ENCODE peak calls at places on chromosomes 12 and 14, in four cellular contexts. One of them, this sample, is unnamed.

GRCh38 chr12:105983622-105984325 is 155.0 kb downstream of the NUAK1 start:
- DNase-seq in HTR-8/SVneo: no peak
- DNase-seq in CD4-positive, CD25-positive, alpha-beta regulatory T cell: no peak
- DNase-seq in sigmoid colon: no peak
- DNase-seq in this sample: no peak

GRCh38 chr12:10618338-10618987 is 5.1 kb upstream of the MAGOHB start:
- DNase-seq in HTR-8/SVneo: peak
- DNase-seq in CD4-positive, CD25-positive, alpha-beta regulatory T cell: no peak
- DNase-seq in sigmoid colon: no peak
- DNase-seq in this sample: no peak

GRCh38 chr12:88172844-88173407 is 30.8 kb downstream of the TMTC3 start:
- DNase-seq in HTR-8/SVneo: no peak
- DNase-seq in CD4-positive, CD25-positive, alpha-beta regulatory T cell: no peak
- DNase-seq in sigmoid colon: no peak
- DNase-seq in this sample: no peak

GRCh38 chr14:103886304-103887169 is 39.2 kb upstream of the PPP1R13B start:
- DNase-seq in HTR-8/SVneo: no peak
- DNase-seq in CD4-positive, CD25-positive, alpha-beta regulatory T cell: no peak
- DNase-seq in sigmoid colon: no peak
- DNase-seq in this sample: no peak

GRCh38 chr12:13024151-13024946 is 19.8 kb upstream of the FAM234B start:
- DNase-seq in HTR-8/SVneo: peak
- DNase-seq in CD4-positive, CD25-positive, alpha-beta regulatory T cell: no peak
- DNase-seq in sigmoid colon: no peak
- DNase-seq in this sample: no peak

GRCh38 chr14:103118019-103118662 is 5.1 kb upstream of the TNFAIP2 start:
- DNase-seq in HTR-8/SVneo: no peak
- DNase-seq in CD4-positive, CD25-positive, alpha-beta regulatory T cell: no peak
- DNase-seq in sigmoid colon: peak
- DNase-seq in this sample: no peak

GRCh38 chr12:120249266-120249874 is 16.2 kb downstream of the PXN start:
- DNase-seq in HTR-8/SVneo: no peak
- DNase-seq in CD4-positive, CD25-positive, alpha-beta regulatory T cell: no peak
- DNase-seq in sigmoid colon: no peak
- DNase-seq in this sample: no peak

GRCh38 chr14:105944632-105945610 is 418.5 kb downstream of the TMEM121 start:
- DNase-seq in HTR-8/SVneo: peak
- DNase-seq in CD4-positive, CD25-positive, alpha-beta regulatory T cell: peak
- DNase-seq in sigmoid colon: peak
- DNase-seq in this sample: peak

GRCh38 chr14:65927871-65928270 is 515.3 kb downstream of the FUT8 start:
- DNase-seq in HTR-8/SVneo: no peak
- DNase-seq in CD4-positive, CD25-positive, alpha-beta regulatory T cell: peak
- DNase-seq in sigmoid colon: no peak
- DNase-seq in this sample: peak

GRCh38 chr12:57661376-57661775 is 28.4 kb upstream of the B4GALNT1 start:
- DNase-seq in HTR-8/SVneo: no peak
- DNase-seq in CD4-positive, CD25-positive, alpha-beta regulatory T cell: no peak
- DNase-seq in sigmoid colon: no peak
- DNase-seq in this sample: no peak

GRCh38 chr14:69441948-69442347 is 42.6 kb upstream of the PLEKHD1 start:
- DNase-seq in HTR-8/SVneo: no peak
- DNase-seq in CD4-positive, CD25-positive, alpha-beta regulatory T cell: no peak
- DNase-seq in sigmoid colon: no peak
- DNase-seq in this sample: no peak

GRCh38 chr12:14403711-14404164 is 38.3 kb downstream of the ATF7IP start:
- DNase-seq in HTR-8/SVneo: no peak
- DNase-seq in CD4-positive, CD25-positive, alpha-beta regulatory T cell: peak
- DNase-seq in sigmoid colon: no peak
- DNase-seq in this sample: no peak

GRCh38 chr14:104967414-104968152 is 10.6 kb downstream of the AHNAK2 start:
- DNase-seq in HTR-8/SVneo: no peak
- DNase-seq in CD4-positive, CD25-positive, alpha-beta regulatory T cell: no peak
- DNase-seq in sigmoid colon: peak
- DNase-seq in this sample: peak

GRCh38 chr12:78568326-78569020 is 296.1 kb upstream of the SYT1 start:
- DNase-seq in HTR-8/SVneo: no peak
- DNase-seq in CD4-positive, CD25-positive, alpha-beta regulatory T cell: no peak
- DNase-seq in sigmoid colon: no peak
- DNase-seq in this sample: no peak

GRCh38 chr12:103401421-103401820 is 94.3 kb downstream of the C12orf42 start:
- DNase-seq in HTR-8/SVneo: peak
- DNase-seq in CD4-positive, CD25-positive, alpha-beta regulatory T cell: no peak
- DNase-seq in sigmoid colon: no peak
- DNase-seq in this sample: no peak

GRCh38 chr12:53103860-53104305 is 597 bp downstream of the SOAT2 start:
- DNase-seq in HTR-8/SVneo: no peak
- DNase-seq in CD4-positive, CD25-positive, alpha-beta regulatory T cell: no peak
- DNase-seq in sigmoid colon: no peak
- DNase-seq in this sample: peak

GRCh38 chr14:52848626-52849025 is 57.2 kb upstream of the GNPNAT1 start:
- DNase-seq in HTR-8/SVneo: no peak
- DNase-seq in CD4-positive, CD25-positive, alpha-beta regulatory T cell: no peak
- DNase-seq in sigmoid colon: no peak
- DNase-seq in this sample: no peak

GRCh38 chr12:5073838-5074237 is 30.2 kb downstream of the KCNA5 start:
- DNase-seq in HTR-8/SVneo: no peak
- DNase-seq in CD4-positive, CD25-positive, alpha-beta regulatory T cell: no peak
- DNase-seq in sigmoid colon: no peak
- DNase-seq in this sample: no peak

GRCh38 chr14:72666610-72667009 is 227.3 kb downstream of the DPF3 start:
- DNase-seq in HTR-8/SVneo: peak
- DNase-seq in CD4-positive, CD25-positive, alpha-beta regulatory T cell: no peak
- DNase-seq in sigmoid colon: no peak
- DNase-seq in this sample: no peak

GRCh38 chr12:65494537-65494936 is 216.1 kb downstream of the MSRB3 start:
- DNase-seq in HTR-8/SVneo: no peak
- DNase-seq in CD4-positive, CD25-positive, alpha-beta regulatory T cell: no peak
- DNase-seq in sigmoid colon: no peak
- DNase-seq in this sample: no peak

GRCh38 chr12:116323696-116324386 is 46.3 kb upstream of the MED13L start:
- DNase-seq in HTR-8/SVneo: no peak
- DNase-seq in CD4-positive, CD25-positive, alpha-beta regulatory T cell: no peak
- DNase-seq in sigmoid colon: no peak
- DNase-seq in this sample: no peak

GRCh38 chr12:41189395-41190251 is 1.5 kb downstream of the PDZRN4 start:
- DNase-seq in HTR-8/SVneo: no peak
- DNase-seq in CD4-positive, CD25-positive, alpha-beta regulatory T cell: no peak
- DNase-seq in sigmoid colon: peak
- DNase-seq in this sample: no peak

GRCh38 chr12:96197503-96198272 is 3.5 kb downstream of the ELK3 start:
- DNase-seq in HTR-8/SVneo: no peak
- DNase-seq in CD4-positive, CD25-positive, alpha-beta regulatory T cell: no peak
- DNase-seq in sigmoid colon: no peak
- DNase-seq in this sample: no peak

GRCh38 chr14:54814076-54814475 is 88.5 kb downstream of the GCH1 start:
- DNase-seq in HTR-8/SVneo: no peak
- DNase-seq in CD4-positive, CD25-positive, alpha-beta regulatory T cell: no peak
- DNase-seq in sigmoid colon: no peak
- DNase-seq in this sample: no peak

GRCh38 chr12:79451988-79452387 is 238.8 kb downstream of the PAWR start:
- DNase-seq in HTR-8/SVneo: peak
- DNase-seq in CD4-positive, CD25-positive, alpha-beta regulatory T cell: no peak
- DNase-seq in sigmoid colon: peak
- DNase-seq in this sample: peak

GRCh38 chr12:52223411-52224039 is 9.5 kb upstream of the KRT7 start:
- DNase-seq in HTR-8/SVneo: no peak
- DNase-seq in CD4-positive, CD25-positive, alpha-beta regulatory T cell: no peak
- DNase-seq in sigmoid colon: no peak
- DNase-seq in this sample: peak

GRCh38 chr12:71158361-71158882 is 623 bp upstream of the TSPAN8 start:
- DNase-seq in HTR-8/SVneo: no peak
- DNase-seq in CD4-positive, CD25-positive, alpha-beta regulatory T cell: no peak
- DNase-seq in sigmoid colon: no peak
- DNase-seq in this sample: no peak

GRCh38 chr14:75280831-75281690 is 2.4 kb downstream of the FOS start:
- DNase-seq in HTR-8/SVneo: no peak
- DNase-seq in CD4-positive, CD25-positive, alpha-beta regulatory T cell: peak
- DNase-seq in sigmoid colon: peak
- DNase-seq in this sample: peak

GRCh38 chr14:24196071-24197061 is 1.1 kb upstream of the TM9SF1 start:
- DNase-seq in HTR-8/SVneo: peak
- DNase-seq in CD4-positive, CD25-positive, alpha-beta regulatory T cell: no peak
- DNase-seq in sigmoid colon: no peak
- DNase-seq in this sample: no peak

GRCh38 chr14:50668008-50668851 is at the start of gene SAV1:
- DNase-seq in HTR-8/SVneo: no peak
- DNase-seq in CD4-positive, CD25-positive, alpha-beta regulatory T cell: peak
- DNase-seq in sigmoid colon: peak
- DNase-seq in this sample: peak

GRCh38 chr14:60807971-60808370 is 73.4 kb downstream of the MNAT1 start:
- DNase-seq in HTR-8/SVneo: peak
- DNase-seq in CD4-positive, CD25-positive, alpha-beta regulatory T cell: no peak
- DNase-seq in sigmoid colon: no peak
- DNase-seq in this sample: no peak

This sample was measured in spleen.